ENCODE peak calls at places on chromosome 22, in five cellular contexts. O is AG04450, C is IMR-90, K is transverse colon, Z is body of pancreas. I is an unnamed sample.

GRCh38 chr22:36644333-36644757 is 59.2 kb downstream of the CACNG2 start:
- DNase-seq in Z (peak; percentile 61), O (peak; percentile 79), K (no peak), C (peak; percentile 92), I (peak; percentile 82)

GRCh38 chr22:47621253-47621652 is 858.8 kb downstream of the TBC1D22A start:
- DNase-seq in K (no peak), Z (no peak), O (no peak), C (no peak), I (no peak)

GRCh38 chr22:29203456-29203855 is 2.2 kb upstream of the EMID1 start:
- DNase-seq in C (no peak), Z (no peak), K (no peak), O (no peak), I (no peak)

GRCh38 chr22:28438183-28438778 is 241.4 kb downstream of the TTC28 start:
- DNase-seq in O (no peak), C (no peak), Z (no peak), K (no peak), I (no peak)

GRCh38 chr22:28773461-28773867 is 969 bp downstream of the CCDC117 start:
- DNase-seq in K (no peak), C (peak; percentile 69), O (no peak), Z (no peak), I (no peak)

GRCh38 chr22:35065796-35066218 is at the start of gene ISX:
- DNase-seq in C (no peak), O (no peak), K (peak; percentile 78), Z (no peak), I (no peak)

GRCh38 chr22:35257321-35258143 is at the start of gene HMGXB4:
- DNase-seq in K (peak; percentile 88), C (peak; percentile 86), Z (peak; percentile 90), O (peak; percentile 73), I (peak; percentile 87)

GRCh38 chr22:34993548-34993947 is 72.4 kb upstream of the ISX start:
- DNase-seq in C (no peak), K (no peak), Z (peak; percentile 44), O (no peak), I (no peak)

GRCh38 chr22:35835267-35835997 is 117.8 kb downstream of the APOL5 start:
- DNase-seq in O (no peak), C (peak; percentile 72), K (no peak), Z (no peak), I (no peak)

GRCh38 chr22:25199726-25200520 is at the start of gene CRYBB3:
- DNase-seq in Z (no peak), K (no peak), C (no peak), O (no peak), I (no peak)

DNA sequence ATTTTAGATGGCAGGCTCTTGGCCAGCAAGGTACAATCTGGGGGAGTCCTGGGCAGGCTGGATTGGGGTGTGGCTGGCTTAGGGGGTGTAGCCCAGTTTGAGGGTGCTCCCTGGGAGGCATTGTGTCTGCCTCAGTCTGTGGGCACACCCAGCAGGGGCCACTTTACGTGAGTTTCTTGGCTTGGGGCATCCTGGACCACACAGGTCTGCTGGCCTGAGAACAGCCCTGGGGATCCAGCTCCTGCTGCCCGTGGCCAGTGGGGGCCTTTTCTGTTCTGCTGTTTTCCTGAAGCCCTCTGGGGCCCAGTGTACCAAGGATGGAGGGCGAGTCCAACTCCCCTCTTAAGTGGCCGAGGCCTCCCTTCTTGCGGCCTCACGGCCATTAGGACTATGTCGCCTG is 71.9 kb downstream of the MPPED1 start:
- DNase-seq in O (no peak), C (no peak), Z (no peak), K (no peak), I (no peak)
- H3K27me3 ChIP-seq in O (peaks cover 2% of the 10 kb centered on the region), C (peaks cover 2% of the 10 kb centered on the region), Z (peaks cover 10% of the 10 kb centered on the region), K (no peaks in the 10 kb centered on the region), I (no peaks in the 10 kb centered on the region)

GRCh38 chr22:39528080-39528661 is 4.4 kb downstream of the RPS19BP1 start:
- DNase-seq in O (no peak), Z (no peak), C (no peak), K (peak; percentile 41), I (peak; percentile 82)
- H3K4me3 ChIP-seq in O (no peak overlapping the region), Z (no peak overlapping the region), C (no peak overlapping the region), K (no peak overlapping the region), I (no peak overlapping the region)

GRCh38 chr22:45631839-45632238 is 39.8 kb upstream of the ATXN10 start:
- DNase-seq in K (no peak), C (no peak), Z (no peak), O (no peak), I (no peak)

GRCh38 chr22:45628508-45628907 is 43.1 kb upstream of the ATXN10 start:
- DNase-seq in Z (peak; percentile 36), C (no peak), O (no peak), K (no peak), I (no peak)

GRCh38 chr22:45631140-45631539 is 40.5 kb upstream of the ATXN10 start:
- DNase-seq in C (no peak), Z (no peak), O (no peak), K (no peak), I (no peak)

GRCh38 chr22:45629469-45630089 is 42.1 kb upstream of the ATXN10 start:
- DNase-seq in O (no peak), Z (no peak), C (no peak), K (no peak), I (peak; percentile 24)

DNA sequence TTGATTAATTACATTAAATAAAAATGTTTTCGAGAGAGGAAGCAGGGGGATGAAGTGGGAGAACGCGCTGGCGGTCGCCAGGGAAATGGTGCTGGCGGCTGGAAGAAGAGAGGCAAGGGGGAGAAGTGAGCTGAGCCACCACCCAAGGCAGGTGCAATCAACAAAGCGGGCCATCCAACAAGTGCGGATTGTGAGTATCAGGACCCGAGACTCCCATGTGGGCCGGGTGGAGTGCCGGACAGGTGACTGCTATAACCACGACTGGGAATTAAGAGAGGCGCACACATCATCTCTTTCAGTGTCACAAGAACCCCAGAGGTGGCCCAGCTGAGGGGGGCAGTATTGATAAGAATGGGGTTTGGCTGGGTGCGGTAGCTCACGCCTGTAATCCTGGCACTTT is 41.2 kb upstream of the ATXN10 start:
- DNase-seq in Z (no peak), K (no peak), O (no peak), C (no peak), I (no peak)
- H3K27me3 ChIP-seq in Z (no peaks in the 10 kb centered on the region), K (peaks cover 51% of the 10 kb centered on the region), O (peaks cover 32% of the 10 kb centered on the region), C (peaks cover 27% of the 10 kb centered on the region), I (no peaks in the 10 kb centered on the region)

DNA sequence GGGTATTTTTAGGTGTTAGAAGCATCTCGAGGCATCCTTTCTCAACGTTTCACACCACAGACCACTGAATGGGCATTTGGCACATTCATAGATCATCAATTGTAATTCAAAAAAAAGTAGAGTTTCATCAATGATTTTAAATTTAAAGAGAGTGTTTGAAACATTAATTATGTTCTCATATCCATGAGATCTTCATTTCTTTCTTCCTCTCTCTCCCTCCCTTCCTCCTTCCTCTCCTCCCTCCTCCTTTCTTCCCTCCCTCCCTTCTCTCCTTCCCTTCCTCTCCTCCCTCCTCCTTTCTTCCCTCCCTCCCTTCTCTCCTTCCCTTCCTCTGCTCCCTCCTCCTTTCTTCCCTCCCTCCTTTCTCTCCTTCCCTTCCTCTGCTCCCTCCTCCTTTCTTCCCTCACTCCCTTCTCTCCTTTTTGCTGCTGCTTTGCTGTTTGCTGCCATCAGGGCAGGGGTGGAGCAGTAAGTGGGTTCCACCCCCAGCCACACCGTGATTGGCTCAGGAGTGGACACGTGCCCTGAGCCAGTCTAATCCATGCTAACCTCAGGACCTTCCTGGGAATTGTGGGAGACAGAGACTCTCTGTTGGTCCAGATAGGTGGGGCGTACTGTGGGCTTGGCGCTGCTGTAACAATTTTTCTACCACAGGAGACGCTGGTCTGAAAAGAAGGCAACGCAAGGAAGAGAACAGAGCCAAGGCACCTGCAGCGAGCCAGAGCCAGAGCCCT is 33.8 kb upstream of the APOBEC3A start:
- DNase-seq in Z (peak; percentile 85), K (peak; percentile 77), C (peak; percentile 85), O (peak; percentile 64), I (peak; percentile 81)
- H3K4me3 ChIP-seq in Z (no peak overlapping the region), K (no peak overlapping the region), C (peak overlapping the region; percentile 34), O (peak overlapping the region; percentile 52), I (no peak overlapping the region)

DNA sequence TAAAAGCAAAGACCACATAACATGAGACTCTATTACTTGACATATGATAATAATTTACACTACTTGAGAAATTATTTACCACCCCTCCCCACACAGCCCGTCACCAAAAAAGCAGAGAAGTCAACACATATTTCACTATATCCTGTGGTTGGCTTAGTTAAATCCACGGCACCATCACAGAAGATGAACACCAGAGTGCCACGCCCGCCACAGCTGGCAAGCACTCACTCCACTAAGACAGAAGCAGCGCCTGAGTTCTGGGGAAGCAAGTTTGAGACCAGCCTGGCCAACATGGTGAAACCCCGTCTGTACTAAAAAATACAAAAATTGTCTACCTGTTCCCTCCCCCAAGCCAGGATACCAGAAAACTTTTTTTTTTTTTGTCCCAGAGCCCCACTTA is 53.1 kb downstream of the PACSIN2 start:
- DNase-seq in Z (no peak), C (no peak), O (no peak), K (no peak), I (no peak)
- H3K27me3 ChIP-seq in Z (no peaks in the 10 kb centered on the region), C (no peaks in the 10 kb centered on the region), O (no peaks in the 10 kb centered on the region), K (no peaks in the 10 kb centered on the region), I (no peaks in the 10 kb centered on the region)

GRCh38 chr22:50327711-50328019 is 853 bp upstream of the DENND6B start:
- DNase-seq in K (no peak), O (no peak), C (no peak), Z (no peak), I (no peak)

GRCh38 chr22:50326225-50326958 is 420 bp downstream of the DENND6B start:
- DNase-seq in K (no peak), O (no peak), C (no peak), Z (no peak), I (no peak)

GRCh38 chr22:50323900-50324299 is 2.9 kb downstream of the DENND6B start:
- DNase-seq in K (no peak), Z (no peak), C (no peak), O (no peak), I (no peak)

GRCh38 chr22:50326959-50327710 is at the start of gene DENND6B:
- DNase-seq in Z (peak; percentile 89), O (peak; percentile 33), K (peak; percentile 83), C (peak; percentile 69), I (peak; percentile 81)

DNA sequence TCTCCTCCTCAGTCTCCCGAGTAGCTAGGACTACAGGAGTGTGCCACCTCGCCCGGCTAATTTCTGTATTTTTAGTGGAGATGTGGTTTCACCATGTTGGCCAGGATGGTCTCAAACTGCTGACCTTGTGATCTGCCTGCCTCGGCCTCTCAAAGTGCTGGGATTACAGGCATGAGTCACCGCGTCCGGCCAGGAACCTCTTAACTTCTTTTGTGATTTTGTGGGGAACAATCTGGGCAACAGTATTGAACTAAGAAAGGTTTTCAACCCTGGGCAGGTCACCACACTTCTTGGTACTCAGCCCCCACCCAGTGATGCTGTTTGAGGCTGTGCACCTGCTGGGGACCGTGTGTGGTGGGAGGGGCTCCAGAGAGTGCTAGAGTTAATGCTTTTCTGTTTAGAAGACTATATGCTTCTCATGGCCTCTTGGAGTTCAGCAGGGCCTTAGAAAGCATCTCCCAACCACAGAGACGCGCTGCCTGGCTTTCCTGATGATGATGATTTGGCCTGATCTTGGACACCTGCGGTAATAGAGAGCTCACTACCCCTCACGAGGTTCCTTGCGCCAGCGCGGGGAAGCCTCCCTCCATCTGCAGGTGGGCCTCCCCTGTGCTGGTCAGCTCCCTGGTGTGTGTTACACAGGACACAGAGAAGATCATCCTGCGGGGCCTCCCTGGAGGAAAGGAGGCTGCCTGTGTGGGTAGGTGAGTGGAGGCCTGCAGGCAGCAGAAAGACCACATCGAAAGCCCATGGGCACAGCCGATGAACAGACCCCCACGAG is 1.2 kb downstream of the DENND6B start:
- DNase-seq in C (no peak), Z (no peak), O (no peak), K (no peak), I (no peak)
- H3K4me3 ChIP-seq in C (peak overlapping the region; percentile 86), Z (no peak overlapping the region), O (peak overlapping the region; percentile 62), K (no peak overlapping the region), I (no peak overlapping the region)

GRCh38 chr22:38505595-38506117 is 455 bp downstream of the DDX17 start:
- DNase-seq in C (peak; percentile 46), K (peak; percentile 74), O (no peak), Z (peak; percentile 86), I (peak; percentile 36)
- H3K27me3 ChIP-seq in C (no peaks in the 10 kb centered on the region), K (no peaks in the 10 kb centered on the region), O (no peaks in the 10 kb centered on the region), Z (no peaks in the 10 kb centered on the region), I (no peaks in the 10 kb centered on the region)

GRCh38 chr22:21451545-21452520 is 15.4 kb upstream of the TMEM191C start:
- DNase-seq in C (no peak), O (no peak), Z (no peak), K (no peak), I (no peak)
- H3K4me3 ChIP-seq in C (no peak overlapping the region), O (no peak overlapping the region), Z (no peak overlapping the region), K (no peak overlapping the region), I (no peak overlapping the region)